ENCODE peak calls at places on chromosome 16, in six cellular contexts. M is stimulated activated effector memory CD8-positive, alpha-beta T cell treated with anti-CD3 and anti-CD28 coated beads, Interleukin-12 subunit alpha, Interleukin-12 subunit beta, amount 100 ng/mL, for 72 hours; A is ovary; Y is activated CD4-positive, alpha-beta T cell treated with anti-CD3 and anti-CD28 coated beads, Interleukin-2, amount 50 U/mL, for 1 hour; I is ACHN; W is Kasumi-1. L is an unnamed sample.

GRCh38 chr16:12771341-12771798 is 32.3 kb downstream of the CPPED1 start:
- DNase-seq in M (no peak), A (no peak), I (no peak), W (no peak), Y (no peak), L (no peak)

GRCh38 chr16:48561960-48562393 is 48.0 kb downstream of the N4BP1 start:
- DNase-seq in M (no peak), Y (no peak), A (no peak), I (no peak), W (no peak), L (no peak)

GRCh38 chr16:88639231-88640038 is 1.1 kb downstream of the IL17C start:
- DNase-seq in M (peak), Y (no peak), A (no peak), W (no peak), I (peak), L (no peak)

GRCh38 chr16:11203111-11203623 is 52.8 kb downstream of the SOCS1 start:
- DNase-seq in A (no peak), Y (no peak), W (no peak), I (peak), M (no peak), L (no peak)

GRCh38 chr16:71781741-71782140 is 26.9 kb downstream of the AP1G1 start:
- DNase-seq in A (no peak), Y (no peak), I (peak), M (no peak), W (no peak), L (no peak)

GRCh38 chr16:56824335-56824734 is 40.7 kb upstream of the SLC12A3 start:
- DNase-seq in I (peak), A (no peak), Y (no peak), W (no peak), M (no peak), L (no peak)

GRCh38 chr16:81140930-81141780 is 45.0 kb upstream of the GCSH start:
- DNase-seq in W (no peak), M (no peak), A (no peak), I (peak), Y (no peak), L (no peak)

GRCh38 chr16:75464130-75464918 is at the start of gene TMEM170A:
- DNase-seq in M (peak), I (peak), Y (peak), A (peak), W (peak), L (peak)

GRCh38 chr16:57708168-57708567 is 13.6 kb downstream of the DRC7 start:
- DNase-seq in Y (no peak), I (no peak), M (no peak), W (no peak), A (no peak), L (no peak)

GRCh38 chr16:2226245-2226793 is 2.9 kb downstream of the E4F1 start:
- DNase-seq in A (no peak), W (no peak), I (peak), Y (no peak), M (no peak), L (no peak)

GRCh38 chr16:31819948-31820347 is 53.7 kb upstream of the ZNF267 start:
- DNase-seq in Y (no peak), A (no peak), I (no peak), M (no peak), W (no peak), L (no peak)

GRCh38 chr16:14071576-14072271 is 605 bp downstream of the MRTFB start:
- DNase-seq in Y (peak), A (no peak), I (peak), W (no peak), M (no peak), L (no peak)

GRCh38 chr16:75254359-75254837 is 3.0 kb upstream of the BCAR1 start:
- DNase-seq in W (no peak), M (no peak), I (no peak), A (no peak), Y (no peak), L (peak)

GRCh38 chr16:89563639-89564392 is 3.3 kb downstream of the RPL13 start:
- DNase-seq in A (no peak), I (no peak), W (no peak), M (no peak), Y (no peak), L (no peak)

GRCh38 chr16:1510941-1511351 is 17.8 kb downstream of the TELO2 start:
- DNase-seq in W (no peak), M (no peak), I (no peak), Y (no peak), A (no peak), L (no peak)

GRCh38 chr16:86681440-86681838 is 103.1 kb downstream of the FOXL1 start:
- DNase-seq in M (no peak), A (no peak), I (no peak), Y (no peak), W (no peak), L (peak)

GRCh38 chr16:7351572-7351971 is 18.9 kb downstream of the RBFOX1 start:
- DNase-seq in Y (no peak), M (no peak), W (no peak), I (no peak), A (no peak), L (no peak)

GRCh38 chr16:79110242-79110641 is 490.3 kb downstream of the MAF start:
- DNase-seq in M (no peak), A (no peak), I (no peak), W (no peak), Y (no peak), L (no peak)

GRCh38 chr16:19431636-19432340 is 14.1 kb downstream of the TMC5 start:
- DNase-seq in W (no peak), M (no peak), Y (no peak), A (no peak), I (no peak), L (no peak)

GRCh38 chr16:72763927-72764628 is 283.9 kb downstream of the ZFHX3 start:
- DNase-seq in Y (no peak), I (no peak), W (no peak), A (no peak), M (no peak), L (no peak)

GRCh38 chr16:13634921-13635320 is 285.0 kb upstream of the ERCC4 start:
- DNase-seq in W (no peak), I (no peak), A (no peak), Y (no peak), M (no peak), L (no peak)

GRCh38 chr16:86384263-86384649 is 126.1 kb upstream of the FOXF1 start:
- DNase-seq in M (no peak), Y (no peak), W (no peak), I (no peak), A (no peak), L (no peak)

GRCh38 chr16:1945559-1946391 is 2.8 kb upstream of the MSRB1 start:
- DNase-seq in Y (no peak), M (no peak), W (no peak), A (no peak), I (no peak), L (no peak)

GRCh38 chr16:85616608-85617311 is 3.6 kb downstream of the GSE1 start:
- DNase-seq in M (peak), W (peak), I (no peak), A (no peak), Y (no peak), L (peak)

GRCh38 chr16:66278604-66279262 is 87.8 kb upstream of the CDH5 start:
- DNase-seq in M (no peak), I (no peak), W (no peak), Y (no peak), A (no peak), L (no peak)

GRCh38 chr16:82181456-82182185 is 11.6 kb upstream of the MPHOSPH6 start:
- DNase-seq in A (no peak), Y (no peak), M (no peak), W (no peak), I (no peak), L (no peak)

GRCh38 chr16:89060207-89060794 is 33.4 kb upstream of the ACSF3 start:
- DNase-seq in W (no peak), A (no peak), Y (no peak), M (peak), I (no peak), L (no peak)

GRCh38 chr16:86110726-86111125 is 211.8 kb downstream of the IRF8 start:
- DNase-seq in W (no peak), A (no peak), Y (no peak), M (no peak), I (no peak), L (no peak)

GRCh38 chr16:85555549-85556455 is 57.3 kb upstream of the GSE1 start:
- DNase-seq in I (peak), M (no peak), W (peak), A (peak), Y (peak), L (peak)

GRCh38 chr16:83878838-83879237 is 20.1 kb upstream of the MLYCD start:
- DNase-seq in M (no peak), W (peak), Y (no peak), A (no peak), I (peak), L (no peak)

GRCh38 chr16:85480727-85481101 is 132.4 kb upstream of the GSE1 start:
- DNase-seq in Y (no peak), W (no peak), I (no peak), A (no peak), M (no peak), L (peak)

GRCh38 chr16:66446737-66447136 is 19.6 kb downstream of the BEAN1 start:
- DNase-seq in A (no peak), I (no peak), Y (no peak), M (no peak), W (no peak), L (no peak)

GRCh38 chr16:20875358-20875656 is 24.9 kb downstream of the DCUN1D3 start:
- DNase-seq in A (no peak), Y (no peak), W (no peak), M (no peak), I (no peak), L (no peak)

GRCh38 chr16:7369181-7369580 is 36.5 kb downstream of the RBFOX1 start:
- DNase-seq in I (no peak), A (no peak), M (no peak), Y (no peak), W (no peak), L (no peak)

GRCh38 chr16:11896776-11897175 is 19.0 kb downstream of the GSPT1 start:
- DNase-seq in Y (no peak), I (peak), M (no peak), A (no peak), W (no peak), L (no peak)

GRCh38 chr16:3317315-3317999 is 12.2 kb downstream of the ZNF75A start:
- DNase-seq in W (no peak), M (no peak), I (peak), Y (no peak), A (no peak), L (no peak)

GRCh38 chr16:56193951-56194726 is 2.9 kb downstream of the GNAO1 start:
- DNase-seq in Y (peak), A (peak), I (peak), W (no peak), M (peak), L (peak)

GRCh38 chr16:12901597-12902436 is at the start of gene SHISA9:
- DNase-seq in Y (no peak), W (no peak), A (no peak), M (no peak), I (peak), L (no peak)